ENCODE peak calls at places on chromosomes 4 and X, in seven cellular contexts. N is MM.1S, U is colonic mucosa, V is tibial artery, J is K562, R is pancreas, Y is spleen. G is an unnamed sample. For H3K36me3 and H3K4me1, the result is how much of the 10 kb centered on the place peaks cover.

GRCh38 chr4:114780205-114780604 is 181.6 kb downstream of the UGT8 start:
- DNase-seq in N (peak), U (no peak), V (no peak), J (no peak), R (no peak), Y (no peak), G (no peak)

GRCh38 chr4:74886490-74886889 is 46.4 kb upstream of the PARM1 start:
- DNase-seq in N (no peak), U (no peak), V (no peak), J (no peak), R (no peak), Y (no peak), G (no peak)

GRCh38 chr4:77146426-77147399 is 10.3 kb upstream of the CCNG2 start:
- DNase-seq in N (peak), U (no peak), V (no peak), J (no peak), R (no peak), Y (no peak), G (no peak)

GRCh38 chr4:79213702-79214101 is 112.2 kb downstream of the NAA11 start:
- DNase-seq in N (no peak), U (no peak), V (no peak), J (no peak), R (no peak), Y (no peak), G (no peak)

GRCh38 chrX:128020701-128021100 is 31.5 kb downstream of the ACTRT1 start:
- DNase-seq in N (no peak), U (no peak), V (no peak), J (no peak), R (no peak), Y (no peak), G (no peak)

GRCh38 chrX:150226223-150226965 is 136.7 kb upstream of the MAMLD1 start:
- DNase-seq in N (no peak), U (peak), V (no peak), J (no peak), R (no peak), Y (peak), G (no peak)

GRCh38 chr4:95637047-95637600 is 88.4 kb upstream of the UNC5C start:
- DNase-seq in N (no peak), U (no peak), V (no peak), J (no peak), R (no peak), Y (no peak), G (no peak)

GRCh38 chr4:16722386-16722785 is 176.1 kb downstream of the LDB2 start:
- DNase-seq in N (no peak), U (no peak), V (no peak), J (no peak), R (no peak), Y (no peak), G (no peak)

GRCh38 chr4:168551211-168551610 is 54.4 kb downstream of the PALLD start:
- DNase-seq in N (no peak), U (no peak), V (no peak), J (no peak), R (no peak), Y (no peak), G (no peak)

GRCh38 chr4:100588076-100588475 is 70.3 kb upstream of the EMCN start:
- DNase-seq in N (no peak), U (no peak), V (no peak), J (no peak), R (no peak), Y (no peak), G (no peak)

GRCh38 chr4:184310881-184311709 is 93.4 kb upstream of the ENPP6 start:
- DNase-seq in N (no peak), U (peak), V (no peak), J (no peak), R (peak), Y (no peak), G (peak)

GRCh38 chr4:123621072-123621705 is 224.6 kb downstream of the SPRY1 start:
- DNase-seq in N (no peak), U (no peak), V (peak), J (no peak), R (no peak), Y (no peak), G (no peak)

GRCh38 chr4:139768913-139769312 is 103.3 kb downstream of the MGST2 start:
- DNase-seq in N (no peak), U (no peak), V (no peak), J (peak), R (no peak), Y (no peak), G (no peak)

GRCh38 chrX:46554942-46555341 is 9.7 kb upstream of the ZNF674 start:
- DNase-seq in N (peak), U (no peak), V (no peak), J (no peak), R (no peak), Y (no peak), G (no peak)
- TF ChIP-seq CTCF in N (no peak), U (no peak), V (peak), J (peak), R (no peak), Y (peak), G (no peak)

DNA sequence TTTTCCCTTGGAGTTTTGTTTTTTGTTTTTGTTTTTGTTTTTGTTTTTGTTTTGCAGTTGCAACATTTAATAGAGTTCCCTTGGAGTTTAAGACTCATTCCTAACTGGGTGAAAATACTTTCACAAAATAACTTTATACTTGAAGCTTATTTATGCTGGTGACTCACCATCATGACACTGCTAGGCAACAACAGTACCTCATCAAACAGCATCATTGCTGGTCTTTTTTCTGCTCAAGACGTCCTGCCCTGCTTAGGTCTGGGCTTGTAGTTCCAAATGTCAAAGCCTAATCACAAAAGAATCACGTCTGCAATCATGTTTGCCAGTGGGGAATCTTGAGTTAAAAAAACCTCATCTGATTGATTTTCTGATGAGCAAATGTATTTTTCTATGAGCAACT is 105.7 kb upstream of the PRPS2 start:
- DNase-seq in N (no peak), U (no peak), V (no peak), J (no peak), R (no peak), Y (no peak), G (no peak)
- H3K36me3 ChIP-seq in N (under half), U (under half), V (under half), J (under half), R (under half), Y (under half), G (under half)

GRCh38 chr4:186719925-186720694 is 3.5 kb downstream of the FAT1 start:
- DNase-seq in N (peak), U (no peak), V (no peak), J (peak), R (no peak), Y (no peak), G (no peak)

GRCh38 chr4:186714006-186714675 is 9.5 kb downstream of the FAT1 start:
- DNase-seq in N (no peak), U (no peak), V (no peak), J (no peak), R (no peak), Y (no peak), G (no peak)

GRCh38 chr4:186715077-186715476 is 8.6 kb downstream of the FAT1 start:
- DNase-seq in N (no peak), U (no peak), V (no peak), J (no peak), R (no peak), Y (no peak), G (no peak)

GRCh38 chr4:186712690-186713089 is 11.0 kb downstream of the FAT1 start:
- DNase-seq in N (no peak), U (no peak), V (no peak), J (no peak), R (no peak), Y (no peak), G (no peak)

DNA sequence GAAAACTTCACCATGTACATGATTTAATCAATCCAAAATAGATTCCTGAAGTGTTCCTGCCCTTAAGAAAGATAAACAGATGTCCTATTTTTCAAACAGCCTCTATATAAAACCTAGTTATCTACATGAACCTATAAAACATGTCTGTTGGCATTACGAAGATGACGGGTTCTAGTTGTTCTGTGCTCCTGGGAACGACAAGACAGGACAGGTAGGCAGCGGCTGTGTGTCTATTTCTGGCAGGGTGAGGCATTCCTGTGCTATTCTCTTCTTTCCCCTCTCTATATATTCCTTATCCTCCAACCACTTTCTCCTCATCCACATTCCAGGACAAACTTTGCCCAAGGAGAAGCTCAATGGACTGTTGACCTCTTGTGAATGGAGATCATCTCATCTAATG is 6.1 kb downstream of the FAT1 start:
- DNase-seq in N (no peak), U (no peak), V (no peak), J (no peak), R (no peak), Y (no peak), G (no peak)
- H3K4me1 ChIP-seq in N (under half), U (under half), V (under half), J (under half), R (under half), Y (under half), G (under half)

GRCh38 chr4:152382057-152382785 is 153.7 kb downstream of the FBXW7 start:
- DNase-seq in N (no peak), U (no peak), V (no peak), J (no peak), R (peak), Y (no peak), G (no peak)

GRCh38 chr4:152389359-152389758 is 146.5 kb downstream of the FBXW7 start:
- DNase-seq in N (no peak), U (no peak), V (no peak), J (no peak), R (no peak), Y (no peak), G (no peak)

GRCh38 chr4:152380919-152381318 is 155.0 kb downstream of the FBXW7 start:
- DNase-seq in N (no peak), U (no peak), V (no peak), J (no peak), R (no peak), Y (no peak), G (no peak)

GRCh38 chr4:152390216-152390615 is 145.7 kb downstream of the FBXW7 start:
- DNase-seq in N (no peak), U (no peak), V (no peak), J (no peak), R (no peak), Y (no peak), G (no peak)

DNA sequence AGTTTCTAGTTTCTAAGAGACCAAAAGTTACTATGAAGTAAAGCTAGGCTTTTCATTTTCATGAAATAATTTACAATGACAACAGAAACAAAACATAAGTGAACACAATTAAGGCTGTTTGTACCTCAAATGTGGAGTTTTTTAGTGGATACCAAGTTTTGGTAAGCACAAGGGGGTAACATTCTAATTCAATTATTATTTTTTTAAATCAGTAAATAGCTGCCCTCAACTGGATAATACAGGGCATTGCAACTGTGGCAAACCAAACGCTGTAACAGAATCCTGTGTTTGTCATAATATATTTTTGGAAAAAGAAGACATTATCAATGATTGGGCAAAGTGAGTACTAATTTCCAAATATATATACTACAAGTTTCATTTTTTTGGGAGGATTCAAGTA is 150.3 kb downstream of the FBXW7 start:
- DNase-seq in N (no peak), U (no peak), V (no peak), J (no peak), R (no peak), Y (no peak), G (no peak)
- TF ChIP-seq CTCF in N (peak), U (no peak), V (no peak), J (peak), R (peak), Y (no peak), G (no peak)

DNA sequence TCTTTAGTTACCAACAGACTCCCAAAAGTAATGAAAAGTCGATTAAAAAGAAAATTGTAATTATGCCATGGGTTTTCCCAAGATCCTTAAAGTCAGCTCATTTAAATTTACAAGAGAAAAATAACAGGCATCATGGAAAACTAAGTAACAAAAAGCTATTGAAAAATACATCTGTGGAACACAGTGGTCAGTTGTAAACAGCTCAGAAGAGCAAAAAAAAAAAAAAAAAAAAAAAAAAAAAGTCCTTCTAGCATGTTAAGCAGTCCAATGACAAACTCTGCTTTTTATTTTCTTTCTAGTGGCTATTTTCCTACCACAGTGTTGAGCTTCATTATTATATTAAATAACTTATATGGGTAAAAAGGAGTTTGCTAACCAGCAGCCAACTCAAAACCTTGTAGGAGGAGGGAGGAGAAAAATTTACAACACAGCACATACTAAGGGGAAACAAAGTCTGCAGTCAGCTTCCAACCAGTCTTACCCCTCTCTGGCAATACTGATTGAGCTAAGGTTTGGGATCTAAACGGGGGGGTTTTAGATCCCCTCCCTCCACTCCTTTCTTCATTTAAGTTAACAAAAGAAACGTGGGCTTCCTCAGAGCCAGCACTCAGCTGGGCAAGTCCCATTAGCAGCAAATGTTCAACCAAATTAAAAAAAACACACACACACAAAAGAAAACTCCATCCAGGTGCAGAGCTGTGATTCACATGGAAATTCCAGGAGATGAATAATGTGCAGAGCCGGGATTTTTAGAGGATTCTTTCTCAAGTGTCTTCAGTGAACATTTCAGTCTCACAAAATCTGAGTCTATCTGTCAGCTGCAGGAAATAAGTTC is 44.7 kb downstream of the RASGEF1B start:
- DNase-seq in N (no peak), U (no peak), V (no peak), J (no peak), R (no peak), Y (no peak), G (no peak)
- H3K36me3 ChIP-seq in N (under half), U (under half), V (under half), J (under half), R (under half), Y (under half), G (under half)

DNA sequence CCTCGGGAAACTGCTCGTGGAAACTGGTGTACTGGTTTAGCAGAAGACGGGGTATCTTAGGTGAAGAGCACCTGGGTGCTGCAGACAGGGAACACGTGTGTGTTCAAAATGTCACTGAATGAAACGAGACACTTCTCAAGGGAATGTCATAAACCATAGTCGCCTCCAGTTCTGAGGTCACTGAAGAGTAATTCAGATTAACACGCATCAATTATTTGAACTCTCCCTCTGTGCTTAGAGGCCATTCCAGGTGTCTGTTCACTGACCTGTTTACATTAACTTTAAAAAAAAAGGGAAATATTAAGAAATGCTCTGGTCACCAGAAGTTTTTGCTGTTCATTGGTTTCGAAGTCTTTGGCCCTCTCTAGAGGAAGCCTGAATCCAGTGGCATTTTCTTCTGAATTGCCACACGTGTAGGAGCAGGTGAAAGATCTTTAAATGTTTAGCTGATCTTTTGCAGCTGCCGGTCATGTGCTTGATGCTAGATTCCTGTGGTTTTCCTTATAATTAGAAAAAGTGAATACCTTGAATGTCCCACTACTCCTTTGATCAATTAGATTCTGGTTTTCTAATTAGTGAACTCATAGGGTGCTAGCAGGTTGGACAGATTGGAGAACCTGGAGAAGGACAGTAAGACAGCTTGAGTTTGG is 330.5 kb downstream of the ARHGAP10 start:
- DNase-seq in N (no peak), U (no peak), V (no peak), J (no peak), R (no peak), Y (no peak), G (no peak)
- H3K4me1 ChIP-seq in N (under half), U (under half), V (under half), J (under half), R (under half), Y (under half), G (under half)

DNA sequence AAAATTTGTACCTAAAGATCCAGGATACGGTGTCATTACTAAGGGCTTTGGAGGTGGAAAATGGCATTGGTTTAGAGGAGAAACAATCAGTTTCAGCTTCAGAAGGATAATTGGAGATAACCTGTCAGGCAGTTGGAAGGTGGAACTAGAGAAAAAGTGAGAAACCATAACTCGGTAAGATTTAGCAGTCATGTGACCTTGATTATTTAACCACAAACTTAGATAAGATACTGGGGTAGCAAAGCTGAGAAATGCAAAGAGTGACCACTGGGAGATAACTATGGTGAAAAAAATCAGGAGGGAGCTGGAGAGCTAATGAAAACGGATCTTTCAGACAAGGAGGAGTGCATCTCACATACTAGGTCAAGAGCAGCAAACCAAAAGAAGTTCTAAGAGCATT is 58.3 kb upstream of the SMARCA5 start:
- DNase-seq in N (no peak), U (no peak), V (no peak), J (no peak), R (no peak), Y (no peak), G (no peak)
- TF ChIP-seq CTCF in N (no peak), U (no peak), V (no peak), J (no peak), R (no peak), Y (no peak), G (no peak)

GRCh38 chr4:151142758-151143157 is 43.3 kb downstream of the RPS3A start:
- DNase-seq in N (no peak), U (no peak), V (no peak), J (no peak), R (no peak), Y (no peak), G (no peak)
- H3K36me3 ChIP-seq in N (under half), U (under half), V (half or more), J (under half), R (under half), Y (under half), G (under half)

GRCh38 chr4:55175779-55176231 is 50.4 kb upstream of the KDR start:
- DNase-seq in N (no peak), U (no peak), V (no peak), J (no peak), R (no peak), Y (no peak), G (no peak)
- H3K4me1 ChIP-seq in N (under half), U (under half), V (under half), J (under half), R (under half), Y (under half), G (under half)

DNA sequence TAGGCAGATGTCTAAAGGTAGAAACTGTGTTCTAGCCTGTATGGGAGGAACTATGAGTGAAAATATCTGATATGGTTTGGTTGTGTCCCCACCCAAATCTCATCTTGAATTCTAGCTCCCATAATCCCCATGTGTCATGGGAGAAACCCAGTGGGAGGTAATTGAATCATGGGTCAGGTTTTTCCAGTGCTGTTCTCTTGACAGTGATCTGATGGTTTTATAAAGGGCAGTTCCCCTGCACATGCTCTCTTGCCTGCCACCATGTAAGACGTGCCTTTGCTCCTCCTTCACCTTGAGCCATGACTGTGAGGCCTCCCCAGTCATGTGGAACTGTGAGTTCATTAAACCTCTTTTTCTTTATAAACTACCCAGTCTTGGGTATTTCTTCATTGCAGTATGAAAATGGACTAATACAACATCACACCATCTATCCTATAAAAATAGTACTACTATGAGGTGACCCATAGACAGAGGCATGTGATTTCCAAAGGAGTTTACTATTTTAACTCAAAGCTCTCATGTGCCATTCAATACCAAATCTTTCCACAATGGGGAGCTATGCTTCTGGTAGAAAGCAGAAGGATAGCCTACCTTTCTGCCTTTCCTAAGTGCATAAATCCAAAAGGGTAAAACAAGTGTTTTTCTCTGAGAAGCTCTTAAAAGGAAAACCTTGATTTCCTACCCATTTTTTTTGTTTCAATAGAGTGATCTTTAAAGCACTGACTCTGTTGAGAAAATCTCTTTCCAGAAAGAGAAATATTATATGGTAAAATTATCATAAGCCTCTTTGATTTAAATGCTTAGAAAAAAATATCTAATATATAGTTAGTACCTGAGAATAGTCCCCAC is 38.8 kb downstream of the SEC31A start:
- DNase-seq in N (peak), U (no peak), V (no peak), J (no peak), R (no peak), Y (no peak), G (peak)
- TF ChIP-seq CTCF in N (peak), U (peak), V (peak), J (peak), R (peak), Y (peak), G (no peak)

G was measured in mucosa of descending colon.